ENCODE peak calls at places on chromosomes 4 and X, in nine cellular contexts. One of them, this sample, is unnamed.

GRCh38 chr4:138555584-138555983 is 313.4 kb upstream of the SLC7A11 start:
- DNase-seq in HCT116: no peak
- DNase-seq in activated CD4-positive, alpha-beta T cell treated with anti-CD3 and anti-CD28 coated beads, Interleukin-2, amount 10 ng/mL, durations not matched to agents 7 days and 5 days: no peak
- DNase-seq in activated naive CD4-positive, alpha-beta T cell: no peak
- DNase-seq in adipocyte: no peak
- DNase-seq in A549: no peak
- DNase-seq in fibroblast of the aortic adventitia: no peak
- DNase-seq in NCI-H1105: peak; percentile 3
- DNase-seq in GM13976: no peak
- DNase-seq in this sample: peak; percentile 45

GRCh38 chr4:147709999-147710398 is 21.9 kb upstream of the ARHGAP10 start:
- DNase-seq in HCT116: no peak
- DNase-seq in activated CD4-positive, alpha-beta T cell treated with anti-CD3 and anti-CD28 coated beads, Interleukin-2, amount 10 ng/mL, durations not matched to agents 7 days and 5 days: no peak
- DNase-seq in activated naive CD4-positive, alpha-beta T cell: no peak
- DNase-seq in adipocyte: no peak
- DNase-seq in A549: no peak
- DNase-seq in fibroblast of the aortic adventitia: peak; percentile 73
- DNase-seq in NCI-H1105: no peak
- DNase-seq in GM13976: no peak
- DNase-seq in this sample: no peak

GRCh38 chr4:13378973-13379759 is 105.0 kb downstream of the RAB28 start:
- DNase-seq in HCT116: no peak
- DNase-seq in activated CD4-positive, alpha-beta T cell treated with anti-CD3 and anti-CD28 coated beads, Interleukin-2, amount 10 ng/mL, durations not matched to agents 7 days and 5 days: no peak
- DNase-seq in activated naive CD4-positive, alpha-beta T cell: no peak
- DNase-seq in adipocyte: no peak
- DNase-seq in A549: no peak
- DNase-seq in fibroblast of the aortic adventitia: no peak
- DNase-seq in NCI-H1105: no peak
- DNase-seq in GM13976: no peak
- DNase-seq in this sample: no peak

GRCh38 chrX:153477039-153477438 is 6.7 kb upstream of the HAUS7 start:
- DNase-seq in HCT116: no peak
- DNase-seq in activated CD4-positive, alpha-beta T cell treated with anti-CD3 and anti-CD28 coated beads, Interleukin-2, amount 10 ng/mL, durations not matched to agents 7 days and 5 days: no peak
- DNase-seq in activated naive CD4-positive, alpha-beta T cell: no peak
- DNase-seq in adipocyte: peak; percentile 64
- DNase-seq in A549: no peak
- DNase-seq in fibroblast of the aortic adventitia: peak; percentile 72
- DNase-seq in NCI-H1105: no peak
- DNase-seq in GM13976: no peak
- DNase-seq in this sample: no peak

GRCh38 chrX:9942086-9942485 is 25.1 kb upstream of the CLDN34 start:
- DNase-seq in HCT116: no peak
- DNase-seq in activated CD4-positive, alpha-beta T cell treated with anti-CD3 and anti-CD28 coated beads, Interleukin-2, amount 10 ng/mL, durations not matched to agents 7 days and 5 days: peak; percentile 49
- DNase-seq in activated naive CD4-positive, alpha-beta T cell: no peak
- DNase-seq in adipocyte: no peak
- DNase-seq in A549: no peak
- DNase-seq in fibroblast of the aortic adventitia: no peak
- DNase-seq in NCI-H1105: no peak
- DNase-seq in GM13976: peak; percentile 71
- DNase-seq in this sample: no peak

GRCh38 chr4:146032234-146032860 is 93.7 kb upstream of the ZNF827 start:
- DNase-seq in HCT116: no peak
- DNase-seq in activated CD4-positive, alpha-beta T cell treated with anti-CD3 and anti-CD28 coated beads, Interleukin-2, amount 10 ng/mL, durations not matched to agents 7 days and 5 days: no peak
- DNase-seq in activated naive CD4-positive, alpha-beta T cell: no peak
- DNase-seq in adipocyte: no peak
- DNase-seq in A549: no peak
- DNase-seq in fibroblast of the aortic adventitia: no peak
- DNase-seq in NCI-H1105: no peak
- DNase-seq in GM13976: no peak
- DNase-seq in this sample: no peak

GRCh38 chr4:36285784-36286480 is 4.5 kb downstream of the DTHD1 start:
- DNase-seq in HCT116: peak; percentile 15
- DNase-seq in activated CD4-positive, alpha-beta T cell treated with anti-CD3 and anti-CD28 coated beads, Interleukin-2, amount 10 ng/mL, durations not matched to agents 7 days and 5 days: peak; percentile 79
- DNase-seq in activated naive CD4-positive, alpha-beta T cell: no peak
- DNase-seq in adipocyte: no peak
- DNase-seq in A549: no peak
- DNase-seq in fibroblast of the aortic adventitia: no peak
- DNase-seq in NCI-H1105: no peak
- DNase-seq in GM13976: peak; percentile 63
- DNase-seq in this sample: no peak

GRCh38 chr4:77465271-77465670 is 140.3 kb upstream of the CXCL13 start:
- DNase-seq in HCT116: no peak
- DNase-seq in activated CD4-positive, alpha-beta T cell treated with anti-CD3 and anti-CD28 coated beads, Interleukin-2, amount 10 ng/mL, durations not matched to agents 7 days and 5 days: no peak
- DNase-seq in activated naive CD4-positive, alpha-beta T cell: no peak
- DNase-seq in adipocyte: peak; percentile 47
- DNase-seq in A549: no peak
- DNase-seq in fibroblast of the aortic adventitia: peak; percentile 18
- DNase-seq in NCI-H1105: no peak
- DNase-seq in GM13976: peak; percentile 27
- DNase-seq in this sample: no peak

GRCh38 chrX:31508338-31508737 is 436.5 kb upstream of the FTHL17 start:
- DNase-seq in HCT116: no peak
- DNase-seq in activated CD4-positive, alpha-beta T cell treated with anti-CD3 and anti-CD28 coated beads, Interleukin-2, amount 10 ng/mL, durations not matched to agents 7 days and 5 days: no peak
- DNase-seq in activated naive CD4-positive, alpha-beta T cell: no peak
- DNase-seq in adipocyte: peak; percentile 62
- DNase-seq in A549: no peak
- DNase-seq in fibroblast of the aortic adventitia: peak; percentile 60
- DNase-seq in NCI-H1105: no peak
- DNase-seq in GM13976: no peak
- DNase-seq in this sample: peak; percentile 8